ENCODE peak calls at places on chromosomes 11 and 22, in nine cellular contexts. One of them, this sample, is unnamed.
A peak's percentile ranks its signal among the peaks of the same experiment; 100 is the strongest.

GRCh38 chr11:15893080-15893492 is 463.3 kb downstream of the SOX6 start:
- DNase-seq in uterus: no peak
- DNase-seq in AG10803: peak; percentile 74
- DNase-seq in BJ: peak; percentile 60
- DNase-seq in psoas muscle: no peak
- DNase-seq in colonic mucosa: peak; percentile 30
- DNase-seq in body of pancreas: no peak
- DNase-seq in choroid plexus epithelial cell: peak; percentile 40
- DNase-seq in Panc1: no peak
- DNase-seq in this sample: no peak

GRCh38 chr11:6682591-6682935 is 577 bp downstream of the MRPL17 start:
- DNase-seq in body of pancreas: no peak
- DNase-seq in colonic mucosa: no peak
- DNase-seq in choroid plexus epithelial cell: no peak
- DNase-seq in BJ: no peak
- DNase-seq in uterus: no peak
- DNase-seq in psoas muscle: no peak
- DNase-seq in AG10803: no peak
- DNase-seq in Panc1: no peak
- DNase-seq in this sample: no peak

GRCh38 chr11:78097666-78098385 is 18.2 kb upstream of the NDUFC2 start:
- DNase-seq in BJ: no peak
- DNase-seq in choroid plexus epithelial cell: no peak
- DNase-seq in uterus: no peak
- DNase-seq in Panc1: no peak
- DNase-seq in body of pancreas: no peak
- DNase-seq in psoas muscle: no peak
- DNase-seq in AG10803: no peak
- DNase-seq in colonic mucosa: no peak
- DNase-seq in this sample: no peak

GRCh38 chr11:8127442-8127841 is 41.4 kb downstream of the RIC3 start:
- DNase-seq in uterus: no peak
- DNase-seq in Panc1: no peak
- DNase-seq in BJ: no peak
- DNase-seq in colonic mucosa: no peak
- DNase-seq in body of pancreas: no peak
- DNase-seq in psoas muscle: no peak
- DNase-seq in AG10803: no peak
- DNase-seq in choroid plexus epithelial cell: no peak
- DNase-seq in this sample: no peak

GRCh38 chr22:29040385-29041275 is 21.0 kb downstream of the C22orf31 start:
- DNase-seq in colonic mucosa: peak; percentile 76
- DNase-seq in choroid plexus epithelial cell: peak; percentile 95
- DNase-seq in psoas muscle: no peak
- DNase-seq in BJ: peak; percentile 46
- DNase-seq in body of pancreas: peak; percentile 77
- DNase-seq in AG10803: peak; percentile 90
- DNase-seq in uterus: peak; percentile 60
- DNase-seq in Panc1: peak; percentile 67
- DNase-seq in this sample: no peak

GRCh38 chr11:88098289-88098688 is 77.0 kb downstream of the RAB38 start:
- DNase-seq in uterus: no peak
- DNase-seq in Panc1: no peak
- DNase-seq in colonic mucosa: no peak
- DNase-seq in body of pancreas: no peak
- DNase-seq in BJ: no peak
- DNase-seq in AG10803: no peak
- DNase-seq in choroid plexus epithelial cell: peak; percentile 29
- DNase-seq in psoas muscle: no peak
- DNase-seq in this sample: no peak

GRCh38 chr11:65789230-65790103 is 2.6 kb downstream of the OVOL1 start:
- DNase-seq in colonic mucosa: no peak
- DNase-seq in Panc1: no peak
- DNase-seq in body of pancreas: no peak
- DNase-seq in BJ: no peak
- DNase-seq in psoas muscle: no peak
- DNase-seq in choroid plexus epithelial cell: no peak
- DNase-seq in uterus: no peak
- DNase-seq in AG10803: no peak
- DNase-seq in this sample: no peak

GRCh38 chr11:29159552-29160465 is 857.0 kb downstream of the KCNA4 start:
- DNase-seq in AG10803: peak; percentile 73
- DNase-seq in Panc1: peak; percentile 17
- DNase-seq in body of pancreas: peak; percentile 33
- DNase-seq in colonic mucosa: peak; percentile 37
- DNase-seq in choroid plexus epithelial cell: peak; percentile 88
- DNase-seq in BJ: no peak
- DNase-seq in psoas muscle: no peak
- DNase-seq in uterus: no peak
- DNase-seq in this sample: peak; percentile 78

GRCh38 chr22:32199341-32199740 is 5.5 kb downstream of the RFPL2 start:
- DNase-seq in Panc1: no peak
- DNase-seq in colonic mucosa: no peak
- DNase-seq in AG10803: no peak
- DNase-seq in BJ: no peak
- DNase-seq in uterus: no peak
- DNase-seq in choroid plexus epithelial cell: no peak
- DNase-seq in body of pancreas: no peak
- DNase-seq in psoas muscle: no peak
- DNase-seq in this sample: no peak

GRCh38 chr11:20611445-20611844 is 12.0 kb downstream of the SLC6A5 start:
- DNase-seq in BJ: no peak
- DNase-seq in colonic mucosa: no peak
- DNase-seq in uterus: no peak
- DNase-seq in choroid plexus epithelial cell: no peak
- DNase-seq in Panc1: no peak
- DNase-seq in psoas muscle: no peak
- DNase-seq in body of pancreas: no peak
- DNase-seq in AG10803: no peak
- DNase-seq in this sample: no peak

GRCh38 chr11:76543006-76543703 is 98.3 kb downstream of the EMSY start:
- DNase-seq in body of pancreas: no peak
- DNase-seq in BJ: no peak
- DNase-seq in colonic mucosa: no peak
- DNase-seq in psoas muscle: no peak
- DNase-seq in choroid plexus epithelial cell: no peak
- DNase-seq in Panc1: peak; percentile 59
- DNase-seq in AG10803: no peak
- DNase-seq in uterus: no peak
- DNase-seq in this sample: no peak

GRCh38 chr11:44816761-44817160 is 90.0 kb downstream of the TSPAN18 start:
- DNase-seq in psoas muscle: no peak
- DNase-seq in AG10803: peak; percentile 42
- DNase-seq in colonic mucosa: no peak
- DNase-seq in Panc1: no peak
- DNase-seq in body of pancreas: no peak
- DNase-seq in choroid plexus epithelial cell: no peak
- DNase-seq in BJ: no peak
- DNase-seq in uterus: no peak
- DNase-seq in this sample: no peak

GRCh38 chr22:32836286-32836859 is 34.9 kb downstream of the TIMP3 start:
- DNase-seq in colonic mucosa: no peak
- DNase-seq in choroid plexus epithelial cell: peak; percentile 49
- DNase-seq in AG10803: no peak
- DNase-seq in uterus: no peak
- DNase-seq in Panc1: no peak
- DNase-seq in body of pancreas: no peak
- DNase-seq in psoas muscle: no peak
- DNase-seq in BJ: no peak
- DNase-seq in this sample: peak; percentile 18

GRCh38 chr22:21762712-21763581 is 27.4 kb upstream of the YPEL1 start:
- DNase-seq in colonic mucosa: no peak
- DNase-seq in BJ: no peak
- DNase-seq in AG10803: no peak
- DNase-seq in choroid plexus epithelial cell: peak; percentile 33
- DNase-seq in psoas muscle: no peak
- DNase-seq in Panc1: no peak
- DNase-seq in uterus: no peak
- DNase-seq in body of pancreas: no peak
- DNase-seq in this sample: no peak

GRCh38 chr11:119729581-119730346 is 764 bp upstream of the NECTIN1 start:
- DNase-seq in BJ: peak; percentile 30
- DNase-seq in choroid plexus epithelial cell: peak; percentile 36
- DNase-seq in Panc1: no peak
- DNase-seq in body of pancreas: peak; percentile 62
- DNase-seq in AG10803: peak; percentile 63
- DNase-seq in uterus: peak; percentile 62
- DNase-seq in psoas muscle: peak; percentile 73
- DNase-seq in colonic mucosa: peak; percentile 86
- DNase-seq in this sample: peak; percentile 37

GRCh38 chr11:111586305-111586915 is 15.8 kb upstream of the SIK2 start:
- DNase-seq in uterus: no peak
- DNase-seq in colonic mucosa: peak; percentile 55
- DNase-seq in BJ: no peak
- DNase-seq in body of pancreas: peak; percentile 49
- DNase-seq in AG10803: peak; percentile 56
- DNase-seq in choroid plexus epithelial cell: peak; percentile 77
- DNase-seq in psoas muscle: no peak
- DNase-seq in Panc1: peak; percentile 42
- DNase-seq in this sample: no peak

GRCh38 chr11:12091957-12092558 is 18.3 kb upstream of the MICAL2 start:
- DNase-seq in choroid plexus epithelial cell: peak; percentile 67
- DNase-seq in psoas muscle: no peak
- DNase-seq in colonic mucosa: peak; percentile 64
- DNase-seq in body of pancreas: no peak
- DNase-seq in uterus: no peak
- DNase-seq in BJ: no peak
- DNase-seq in Panc1: no peak
- DNase-seq in AG10803: peak; percentile 43
- DNase-seq in this sample: no peak

GRCh38 chr22:44947029-44947428 is 62.8 kb downstream of the PHF21B start:
- DNase-seq in choroid plexus epithelial cell: no peak
- DNase-seq in BJ: no peak
- DNase-seq in psoas muscle: no peak
- DNase-seq in body of pancreas: no peak
- DNase-seq in Panc1: no peak
- DNase-seq in uterus: no peak
- DNase-seq in AG10803: no peak
- DNase-seq in colonic mucosa: no peak
- DNase-seq in this sample: no peak

GRCh38 chr11:24234822-24235508 is 261.9 kb upstream of the LUZP2 start:
- DNase-seq in BJ: no peak
- DNase-seq in colonic mucosa: peak; percentile 20
- DNase-seq in psoas muscle: no peak
- DNase-seq in AG10803: no peak
- DNase-seq in choroid plexus epithelial cell: peak; percentile 77
- DNase-seq in Panc1: no peak
- DNase-seq in uterus: no peak
- DNase-seq in body of pancreas: no peak
- DNase-seq in this sample: no peak

GRCh38 chr11:120646206-120646605 is 134.7 kb downstream of the GRIK4 start:
- DNase-seq in body of pancreas: no peak
- DNase-seq in AG10803: no peak
- DNase-seq in psoas muscle: no peak
- DNase-seq in colonic mucosa: no peak
- DNase-seq in Panc1: no peak
- DNase-seq in uterus: no peak
- DNase-seq in choroid plexus epithelial cell: no peak
- DNase-seq in BJ: no peak
- DNase-seq in this sample: no peak

GRCh38 chr11:63834532-63835155 is 4.3 kb upstream of the MARK2 start:
- DNase-seq in BJ: no peak
- DNase-seq in uterus: no peak
- DNase-seq in psoas muscle: no peak
- DNase-seq in colonic mucosa: no peak
- DNase-seq in choroid plexus epithelial cell: no peak
- DNase-seq in body of pancreas: no peak
- DNase-seq in Panc1: no peak
- DNase-seq in AG10803: no peak
- DNase-seq in this sample: no peak
- H3K4me3 ChIP-seq in BJ: no peak overlapping the region
- H3K4me3 ChIP-seq in uterus: no peak overlapping the region
- H3K4me3 ChIP-seq in psoas muscle: no peak overlapping the region
- H3K4me3 ChIP-seq in colonic mucosa: no peak overlapping the region
- H3K4me3 ChIP-seq in choroid plexus epithelial cell: no peak overlapping the region
- H3K4me3 ChIP-seq in body of pancreas: no peak overlapping the region
- H3K4me3 ChIP-seq in Panc1: no peak overlapping the region
- H3K4me3 ChIP-seq in AG10803: no peak overlapping the region
- H3K4me3 ChIP-seq in this sample: no peak overlapping the region

GRCh38 chr22:30287626-30288413 is 1.5 kb downstream of the CASTOR1 start:
- DNase-seq in BJ: peak; percentile 57
- DNase-seq in body of pancreas: peak; percentile 85
- DNase-seq in AG10803: peak; percentile 93
- DNase-seq in Panc1: peak; percentile 65
- DNase-seq in colonic mucosa: peak; percentile 90
- DNase-seq in choroid plexus epithelial cell: peak; percentile 96
- DNase-seq in uterus: peak; percentile 88
- DNase-seq in psoas muscle: peak; percentile 83
- DNase-seq in this sample: peak; percentile 76
- TF ChIP-seq CTCF in BJ: peak; percentile 80
- TF ChIP-seq CTCF in body of pancreas: peak; percentile 69
- TF ChIP-seq CTCF in AG10803: peak; percentile 67
- TF ChIP-seq CTCF in Panc1: peak; percentile 79
- TF ChIP-seq CTCF in colonic mucosa: peak; percentile 85
- TF ChIP-seq CTCF in choroid plexus epithelial cell: peak; percentile 67
- TF ChIP-seq CTCF in uterus: peak; percentile 80
- TF ChIP-seq CTCF in psoas muscle: peak; percentile 71
- TF ChIP-seq CTCF in this sample: peak; percentile 51

GRCh38 chr22:19173047-19174035 is 5.2 kb downstream of the SLC25A1 start:
- DNase-seq in choroid plexus epithelial cell: no peak
- DNase-seq in AG10803: no peak
- DNase-seq in psoas muscle: no peak
- DNase-seq in BJ: no peak
- DNase-seq in colonic mucosa: peak; percentile 86
- DNase-seq in uterus: no peak
- DNase-seq in body of pancreas: no peak
- DNase-seq in Panc1: no peak
- DNase-seq in this sample: no peak
- H3K4me3 ChIP-seq in choroid plexus epithelial cell: peak overlapping the region; percentile 87
- H3K4me3 ChIP-seq in AG10803: peak overlapping the region; percentile 91
- H3K4me3 ChIP-seq in psoas muscle: peak overlapping the region; percentile 81
- H3K4me3 ChIP-seq in BJ: peak overlapping the region; percentile 92
- H3K4me3 ChIP-seq in colonic mucosa: no peak overlapping the region
- H3K4me3 ChIP-seq in uterus: no peak overlapping the region
- H3K4me3 ChIP-seq in body of pancreas: no peak overlapping the region
- H3K4me3 ChIP-seq in Panc1: peak overlapping the region; percentile 80
- H3K4me3 ChIP-seq in this sample: no peak overlapping the region

GRCh38 chr11:114064216-114064615 is 4.7 kb downstream of the ZBTB16 start:
- DNase-seq in psoas muscle: peak; percentile 44
- DNase-seq in Panc1: no peak
- DNase-seq in choroid plexus epithelial cell: no peak
- DNase-seq in colonic mucosa: no peak
- DNase-seq in body of pancreas: no peak
- DNase-seq in AG10803: no peak
- DNase-seq in uterus: no peak
- DNase-seq in BJ: no peak
- DNase-seq in this sample: no peak
- TF ChIP-seq CTCF in psoas muscle: no peak
- TF ChIP-seq CTCF in Panc1: no peak
- TF ChIP-seq CTCF in choroid plexus epithelial cell: no peak
- TF ChIP-seq CTCF in colonic mucosa: no peak
- TF ChIP-seq CTCF in body of pancreas: no peak
- TF ChIP-seq CTCF in AG10803: no peak
- TF ChIP-seq CTCF in uterus: no peak
- TF ChIP-seq CTCF in BJ: no peak
- TF ChIP-seq CTCF in this sample: no peak

GRCh38 chr22:46065733-46066454 is 84.4 kb upstream of the PPARA start:
- DNase-seq in psoas muscle: no peak
- DNase-seq in choroid plexus epithelial cell: no peak
- DNase-seq in BJ: no peak
- DNase-seq in colonic mucosa: no peak
- DNase-seq in uterus: no peak
- DNase-seq in body of pancreas: no peak
- DNase-seq in Panc1: no peak
- DNase-seq in AG10803: peak; percentile 9
- DNase-seq in this sample: no peak
- H3K4me3 ChIP-seq in psoas muscle: peak overlapping the region; percentile 88
- H3K4me3 ChIP-seq in choroid plexus epithelial cell: no peak overlapping the region
- H3K4me3 ChIP-seq in BJ: no peak overlapping the region
- H3K4me3 ChIP-seq in colonic mucosa: no peak overlapping the region
- H3K4me3 ChIP-seq in uterus: peak overlapping the region; percentile 99
- H3K4me3 ChIP-seq in body of pancreas: no peak overlapping the region
- H3K4me3 ChIP-seq in Panc1: peak overlapping the region; percentile 55
- H3K4me3 ChIP-seq in AG10803: peak overlapping the region; percentile 74
- H3K4me3 ChIP-seq in this sample: peak overlapping the region; percentile 32

GRCh38 chr11:123580557-123581275 is 73.7 kb downstream of the SCN3B start:
- DNase-seq in colonic mucosa: peak; percentile 75
- DNase-seq in uterus: peak; percentile 60
- DNase-seq in psoas muscle: peak; percentile 49
- DNase-seq in body of pancreas: peak; percentile 76
- DNase-seq in AG10803: no peak
- DNase-seq in BJ: no peak
- DNase-seq in choroid plexus epithelial cell: peak; percentile 63
- DNase-seq in Panc1: peak; percentile 32
- DNase-seq in this sample: peak; percentile 65
- TF ChIP-seq CTCF in colonic mucosa: peak; percentile 93
- TF ChIP-seq CTCF in uterus: peak; percentile 77
- TF ChIP-seq CTCF in psoas muscle: peak; percentile 91
- TF ChIP-seq CTCF in body of pancreas: peak; percentile 96
- TF ChIP-seq CTCF in AG10803: peak; percentile 87
- TF ChIP-seq CTCF in BJ: peak; percentile 97
- TF ChIP-seq CTCF in choroid plexus epithelial cell: peak; percentile 94
- TF ChIP-seq CTCF in Panc1: peak; percentile 99
- TF ChIP-seq CTCF in this sample: peak; percentile 75